ENCODE peak calls at places on chromosomes 3 and 15, in nine cellular contexts. Y is SK-N-SH, U is A549, T is transverse colon, R is lower lobe of right lung, Q is Peyer's patch, H is esophagus squamous epithelium, W is K562, V is mammary epithelial cell. N is an unnamed sample.

GRCh38 chr3:105429034-105429762 is 62.5 kb downstream of the ALCAM start:
- DNase-seq in Y (no peak), U (no peak), T (no peak), R (no peak), Q (no peak), H (no peak), W (no peak), V (no peak), N (no peak)

GRCh38 chr3:65902304-65902793 is 136.4 kb downstream of the MAGI1 start:
- DNase-seq in Y (no peak), U (no peak), T (peak; percentile 53), R (no peak), Q (peak; percentile 47), H (no peak), W (no peak), V (peak; percentile 80), N (no peak)

GRCh38 chr15:82040395-82040794 is 5.4 kb downstream of the MEX3B start:
- DNase-seq in Y (no peak), U (no peak), T (no peak), R (no peak), Q (no peak), H (no peak), W (no peak), V (no peak), N (no peak)

GRCh38 chr3:177622520-177622919 is 425.2 kb upstream of the TBL1XR1 start:
- DNase-seq in Y (no peak), U (no peak), T (no peak), R (no peak), Q (no peak), H (no peak), W (no peak), V (no peak), N (no peak)

GRCh38 chr3:62688050-62688449 is 187.2 kb downstream of the CADPS start:
- DNase-seq in Y (no peak), U (no peak), T (no peak), R (no peak), Q (no peak), H (no peak), W (no peak), V (peak; percentile 45), N (no peak)

GRCh38 chr3:175743733-175744400 is 884.7 kb downstream of the NAALADL2 start:
- DNase-seq in Y (no peak), U (peak; percentile 1), T (no peak), R (no peak), Q (no peak), H (no peak), W (no peak), V (peak; percentile 78), N (no peak)

GRCh38 chr15:62474771-62475124 is 309.7 kb upstream of the C2CD4B start:
- DNase-seq in Y (no peak), U (no peak), T (no peak), R (no peak), Q (no peak), H (no peak), W (no peak), V (no peak), N (no peak)

GRCh38 chr3:14767245-14767593 is 51.5 kb upstream of the FGD5 start:
- DNase-seq in Y (peak; percentile 9), U (no peak), T (no peak), R (no peak), Q (no peak), H (no peak), W (no peak), V (no peak), N (no peak)

GRCh38 chr15:72285927-72286516 is 13.7 kb upstream of the PARP6 start:
- DNase-seq in Y (peak; percentile 41), U (peak; percentile 83), T (peak; percentile 48), R (peak; percentile 70), Q (peak; percentile 77), H (no peak), W (peak; percentile 67), V (no peak), N (peak; percentile 77)

GRCh38 chr3:71581981-71582611 is 1.4 kb downstream of the FOXP1 start:
- DNase-seq in Y (peak; percentile 68), U (no peak), T (peak; percentile 52), R (peak; percentile 83), Q (peak; percentile 68), H (no peak), W (peak; percentile 34), V (peak; percentile 45), N (peak; percentile 57)

GRCh38 chr15:88834211-88834812 is 31.1 kb downstream of the ACAN start:
- DNase-seq in Y (peak; percentile 64), U (peak; percentile 57), T (peak; percentile 24), R (no peak), Q (peak; percentile 53), H (no peak), W (peak; percentile 59), V (peak; percentile 81), N (peak; percentile 39)

GRCh38 chr3:58107597-58107996 is 99.4 kb downstream of the FLNB start:
- DNase-seq in Y (no peak), U (no peak), T (no peak), R (no peak), Q (no peak), H (no peak), W (peak; percentile 17), V (no peak), N (no peak)

GRCh38 chr3:58116161-58116955 is 94.4 kb downstream of the DNASE1L3 start:
- DNase-seq in Y (no peak), U (no peak), T (no peak), R (no peak), Q (peak; percentile 83), H (peak; percentile 27), W (no peak), V (no peak), N (no peak)

GRCh38 chr3:58111513-58112184 is 99.1 kb downstream of the DNASE1L3 start:
- DNase-seq in Y (no peak), U (no peak), T (peak; percentile 81), R (peak; percentile 78), Q (peak; percentile 75), H (no peak), W (no peak), V (peak; percentile 69), N (no peak)

GRCh38 chr3:58109752-58110151 is 101.0 kb downstream of the DNASE1L3 start:
- DNase-seq in Y (no peak), U (no peak), T (no peak), R (no peak), Q (no peak), H (no peak), W (no peak), V (no peak), N (no peak)

GRCh38 chr3:58112185-58112535 is 98.6 kb downstream of the DNASE1L3 start:
- DNase-seq in Y (no peak), U (no peak), T (no peak), R (no peak), Q (no peak), H (no peak), W (no peak), V (no peak), N (no peak)
- H3K27ac ChIP-seq in Y (no peak overlapping the region), U (no peak overlapping the region), T (peak overlapping the region; percentile 60), R (peak overlapping the region; percentile 49), Q (no peak overlapping the region), H (peak overlapping the region; percentile 78), W (no peak overlapping the region), V (no peak overlapping the region), N (no peak overlapping the region)

GRCh38 chr15:23069496-23070166 is 30.3 kb upstream of the TUBGCP5 start:
- DNase-seq in Y (peak; percentile 51), U (peak; percentile 48), T (no peak), R (no peak), Q (no peak), H (no peak), W (peak; percentile 52), V (no peak), N (no peak)
- TF ChIP-seq CTCF in Y (peak; percentile 41), U (no peak), T (no peak), R (no peak), Q (no peak), H (no peak), W (peak; percentile 48), V (peak; percentile 3), N (no peak)

GRCh38 chr3:139261754-139262632 is 81.8 kb upstream of the MRPS22 start:
- DNase-seq in Y (peak; percentile 54), U (no peak), T (no peak), R (no peak), Q (no peak), H (no peak), W (no peak), V (no peak), N (no peak)

GRCh38 chr3:139260041-139260486 is 83.8 kb upstream of the MRPS22 start:
- DNase-seq in Y (no peak), U (no peak), T (no peak), R (no peak), Q (no peak), H (no peak), W (no peak), V (no peak), N (no peak)

GRCh38 chr3:139260793-139261736 is 82.8 kb upstream of the MRPS22 start:
- DNase-seq in Y (no peak), U (no peak), T (no peak), R (no peak), Q (no peak), H (no peak), W (no peak), V (no peak), N (peak; percentile 9)

GRCh38 chr3:139258276-139258675 is 85.5 kb upstream of the MRPS22 start:
- DNase-seq in Y (no peak), U (no peak), T (no peak), R (no peak), Q (no peak), H (no peak), W (no peak), V (no peak), N (no peak)

GRCh38 chr3:139259398-139259797 is 84.4 kb upstream of the MRPS22 start:
- DNase-seq in Y (no peak), U (no peak), T (no peak), R (no peak), Q (no peak), H (no peak), W (no peak), V (no peak), N (no peak)
- H3K4me1 ChIP-seq in Y (no peaks in the 10 kb centered on the region), U (no peaks in the 10 kb centered on the region), T (no peaks in the 10 kb centered on the region), R (no peaks in the 10 kb centered on the region), Q (no peaks in the 10 kb centered on the region), H (no peaks in the 10 kb centered on the region), W (no peaks in the 10 kb centered on the region), V (no peaks in the 10 kb centered on the region), N (no peaks in the 10 kb centered on the region)

DNA sequence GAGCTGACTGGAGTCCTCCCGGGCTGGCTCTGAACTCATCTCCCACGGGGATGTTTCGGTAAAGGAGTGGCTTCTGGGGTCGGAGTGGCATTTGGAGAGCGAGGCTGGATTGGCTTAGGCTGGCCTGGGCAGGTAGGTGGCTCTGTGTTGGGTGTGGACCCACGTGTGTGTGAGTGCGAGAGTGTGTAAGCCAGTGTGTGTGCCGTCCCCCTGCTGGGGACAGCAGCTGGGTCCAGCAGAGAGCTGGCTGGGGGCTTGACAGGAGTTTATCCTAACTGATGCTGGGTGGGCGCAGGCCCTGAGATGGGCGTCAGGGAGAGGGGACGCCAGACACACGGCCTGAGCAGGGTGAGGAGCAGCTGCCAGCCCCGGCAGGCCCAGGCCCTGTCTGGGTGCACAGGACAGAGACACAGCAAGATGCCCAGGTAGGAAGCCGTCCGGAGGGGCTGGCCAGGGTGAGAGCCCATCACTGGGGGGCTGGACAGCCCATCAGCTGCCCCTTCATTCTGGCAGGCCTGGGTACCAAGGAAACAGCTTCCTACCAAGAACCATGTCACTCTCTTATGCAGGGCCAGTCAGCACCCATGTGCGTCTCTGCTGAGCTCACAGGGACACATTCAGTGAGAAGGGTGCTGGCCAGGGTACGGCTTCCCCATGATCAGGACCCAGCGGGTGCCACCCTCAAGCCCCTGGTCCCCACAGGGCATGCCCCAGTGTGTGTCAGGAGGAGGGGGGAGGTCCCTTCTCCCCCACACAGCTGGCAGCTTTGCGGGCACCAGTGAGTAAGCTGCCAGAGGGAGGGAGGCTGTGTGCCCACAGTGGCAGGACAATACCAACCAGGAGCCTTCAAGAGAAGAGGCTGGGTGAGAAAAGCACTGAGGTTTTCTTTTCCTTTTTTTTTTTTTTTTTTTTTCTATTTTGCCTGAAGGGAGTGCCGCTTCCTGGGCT is 1.1 kb downstream of the PAK6 start:
- DNase-seq in Y (no peak), U (no peak), T (no peak), R (no peak), Q (peak; percentile 42), H (no peak), W (no peak), V (peak; percentile 80), N (no peak)
- H3K27ac ChIP-seq in Y (no peak overlapping the region), U (peak overlapping the region; percentile 69), T (no peak overlapping the region), R (no peak overlapping the region), Q (no peak overlapping the region), H (peak overlapping the region; percentile 87), W (no peak overlapping the region), V (peak overlapping the region; percentile 75), N (peak overlapping the region; percentile 49)

N was measured in adrenal gland.